ENCODE peak calls at places on chromosome X, in five cellular contexts. One of them, this sample, is unnamed.

GRCh38 chrX:47814853-47815252 is 21.8 kb upstream of the ZNF81 start:
- DNase-seq in left cardiac atrium: no peak
- DNase-seq in neural progenitor cell: peak; percentile 13
- DNase-seq in H9: peak; percentile 52
- DNase-seq in stimulated activated CD8-positive, alpha-beta memory T cell treated with anti-CD3 and anti-CD28 coated beads, Interleukin-15, amount 100 ng/mL, for 48 hours: no peak
- DNase-seq in this sample: no peak

GRCh38 chrX:150362599-150363481 is at the start of gene MAMLD1:
- DNase-seq in H9: peak; percentile 31
- DNase-seq in stimulated activated CD8-positive, alpha-beta memory T cell treated with anti-CD3 and anti-CD28 coated beads, Interleukin-15, amount 100 ng/mL, for 48 hours: peak; percentile 46
- DNase-seq in left cardiac atrium: peak; percentile 74
- DNase-seq in neural progenitor cell: peak; percentile 29
- DNase-seq in this sample: peak; percentile 84

GRCh38 chrX:103215768-103216085 is 819 bp downstream of the BEX4 start:
- DNase-seq in H9: no peak
- DNase-seq in neural progenitor cell: no peak
- DNase-seq in left cardiac atrium: no peak
- DNase-seq in stimulated activated CD8-positive, alpha-beta memory T cell treated with anti-CD3 and anti-CD28 coated beads, Interleukin-15, amount 100 ng/mL, for 48 hours: no peak
- DNase-seq in this sample: no peak

GRCh38 chrX:97387004-97387403 is 503.3 kb downstream of the RPA4 start:
- DNase-seq in H9: no peak
- DNase-seq in stimulated activated CD8-positive, alpha-beta memory T cell treated with anti-CD3 and anti-CD28 coated beads, Interleukin-15, amount 100 ng/mL, for 48 hours: no peak
- DNase-seq in left cardiac atrium: no peak
- DNase-seq in neural progenitor cell: no peak
- DNase-seq in this sample: no peak

GRCh38 chrX:124211312-124211942 is 121.0 kb upstream of the TEX13D start:
- DNase-seq in neural progenitor cell: peak; percentile 50
- DNase-seq in H9: no peak
- DNase-seq in stimulated activated CD8-positive, alpha-beta memory T cell treated with anti-CD3 and anti-CD28 coated beads, Interleukin-15, amount 100 ng/mL, for 48 hours: no peak
- DNase-seq in left cardiac atrium: no peak
- DNase-seq in this sample: no peak

GRCh38 chrX:149610511-149610910 is 15.4 kb upstream of the HSFX2 start:
- DNase-seq in neural progenitor cell: no peak
- DNase-seq in H9: no peak
- DNase-seq in stimulated activated CD8-positive, alpha-beta memory T cell treated with anti-CD3 and anti-CD28 coated beads, Interleukin-15, amount 100 ng/mL, for 48 hours: no peak
- DNase-seq in left cardiac atrium: no peak
- DNase-seq in this sample: no peak

GRCh38 chrX:39261446-39262147 is 460.3 kb downstream of the MID1IP1 start:
- DNase-seq in neural progenitor cell: peak; percentile 45
- DNase-seq in H9: no peak
- DNase-seq in left cardiac atrium: no peak
- DNase-seq in stimulated activated CD8-positive, alpha-beta memory T cell treated with anti-CD3 and anti-CD28 coated beads, Interleukin-15, amount 100 ng/mL, for 48 hours: no peak
- DNase-seq in this sample: no peak

GRCh38 chrX:48942895-48943294 is 14.5 kb downstream of the OTUD5 start:
- DNase-seq in left cardiac atrium: no peak
- DNase-seq in neural progenitor cell: no peak
- DNase-seq in stimulated activated CD8-positive, alpha-beta memory T cell treated with anti-CD3 and anti-CD28 coated beads, Interleukin-15, amount 100 ng/mL, for 48 hours: no peak
- DNase-seq in H9: no peak
- DNase-seq in this sample: no peak

GRCh38 chrX:16851827-16852226 is 18.3 kb downstream of the RBBP7 start:
- DNase-seq in H9: no peak
- DNase-seq in neural progenitor cell: no peak
- DNase-seq in stimulated activated CD8-positive, alpha-beta memory T cell treated with anti-CD3 and anti-CD28 coated beads, Interleukin-15, amount 100 ng/mL, for 48 hours: no peak
- DNase-seq in left cardiac atrium: no peak
- DNase-seq in this sample: no peak

GRCh38 chrX:45715787-45716186 is 515.1 kb upstream of the DIPK2B start:
- DNase-seq in neural progenitor cell: no peak
- DNase-seq in left cardiac atrium: no peak
- DNase-seq in stimulated activated CD8-positive, alpha-beta memory T cell treated with anti-CD3 and anti-CD28 coated beads, Interleukin-15, amount 100 ng/mL, for 48 hours: no peak
- DNase-seq in H9: no peak
- DNase-seq in this sample: no peak

GRCh38 chrX:19886375-19886774 is 1.0 kb downstream of the SH3KBP1 start:
- DNase-seq in H9: no peak
- DNase-seq in stimulated activated CD8-positive, alpha-beta memory T cell treated with anti-CD3 and anti-CD28 coated beads, Interleukin-15, amount 100 ng/mL, for 48 hours: no peak
- DNase-seq in neural progenitor cell: peak; percentile 15
- DNase-seq in left cardiac atrium: no peak
- DNase-seq in this sample: no peak

GRCh38 chrX:106249706-106250379 is 81.7 kb downstream of the PWWP3B start:
- DNase-seq in neural progenitor cell: no peak
- DNase-seq in left cardiac atrium: no peak
- DNase-seq in stimulated activated CD8-positive, alpha-beta memory T cell treated with anti-CD3 and anti-CD28 coated beads, Interleukin-15, amount 100 ng/mL, for 48 hours: no peak
- DNase-seq in H9: no peak
- DNase-seq in this sample: no peak

GRCh38 chrX:373641-374471 is 12.9 kb downstream of the PPP2R3B start:
- DNase-seq in stimulated activated CD8-positive, alpha-beta memory T cell treated with anti-CD3 and anti-CD28 coated beads, Interleukin-15, amount 100 ng/mL, for 48 hours: no peak
- DNase-seq in left cardiac atrium: no peak
- DNase-seq in neural progenitor cell: peak; percentile 88
- DNase-seq in H9: peak; percentile 59
- DNase-seq in this sample: no peak

GRCh38 chrX:19579485-19579884 is 64.2 kb upstream of the MAP3K15 start:
- DNase-seq in left cardiac atrium: no peak
- DNase-seq in H9: no peak
- DNase-seq in stimulated activated CD8-positive, alpha-beta memory T cell treated with anti-CD3 and anti-CD28 coated beads, Interleukin-15, amount 100 ng/mL, for 48 hours: no peak
- DNase-seq in neural progenitor cell: no peak
- DNase-seq in this sample: no peak

GRCh38 chrX:97527725-97528124 is 644.0 kb downstream of the RPA4 start:
- DNase-seq in left cardiac atrium: no peak
- DNase-seq in stimulated activated CD8-positive, alpha-beta memory T cell treated with anti-CD3 and anti-CD28 coated beads, Interleukin-15, amount 100 ng/mL, for 48 hours: no peak
- DNase-seq in neural progenitor cell: no peak
- DNase-seq in H9: no peak
- DNase-seq in this sample: no peak

GRCh38 chrX:44105228-44105913 is 132.2 kb upstream of the NDP start:
- DNase-seq in neural progenitor cell: peak; percentile 3
- DNase-seq in H9: peak; percentile 27
- DNase-seq in stimulated activated CD8-positive, alpha-beta memory T cell treated with anti-CD3 and anti-CD28 coated beads, Interleukin-15, amount 100 ng/mL, for 48 hours: no peak
- DNase-seq in left cardiac atrium: no peak
- DNase-seq in this sample: no peak

GRCh38 chrX:646796-647195 is 16.2 kb downstream of the SHOX start:
- DNase-seq in H9: no peak
- DNase-seq in neural progenitor cell: no peak
- DNase-seq in left cardiac atrium: no peak
- DNase-seq in stimulated activated CD8-positive, alpha-beta memory T cell treated with anti-CD3 and anti-CD28 coated beads, Interleukin-15, amount 100 ng/mL, for 48 hours: no peak
- DNase-seq in this sample: no peak

GRCh38 chrX:13050151-13050550 is 5.7 kb upstream of the FAM9C start:
- DNase-seq in left cardiac atrium: no peak
- DNase-seq in stimulated activated CD8-positive, alpha-beta memory T cell treated with anti-CD3 and anti-CD28 coated beads, Interleukin-15, amount 100 ng/mL, for 48 hours: no peak
- DNase-seq in H9: no peak
- DNase-seq in neural progenitor cell: no peak
- DNase-seq in this sample: no peak

GRCh38 chrX:38987135-38987780 is 186.0 kb downstream of the MID1IP1 start:
- DNase-seq in H9: no peak
- DNase-seq in left cardiac atrium: no peak
- DNase-seq in neural progenitor cell: no peak
- DNase-seq in stimulated activated CD8-positive, alpha-beta memory T cell treated with anti-CD3 and anti-CD28 coated beads, Interleukin-15, amount 100 ng/mL, for 48 hours: no peak
- DNase-seq in this sample: no peak

GRCh38 chrX:151019837-151020236 is 36.7 kb downstream of the HMGB3 start:
- DNase-seq in H9: no peak
- DNase-seq in stimulated activated CD8-positive, alpha-beta memory T cell treated with anti-CD3 and anti-CD28 coated beads, Interleukin-15, amount 100 ng/mL, for 48 hours: no peak
- DNase-seq in left cardiac atrium: no peak
- DNase-seq in neural progenitor cell: no peak
- DNase-seq in this sample: no peak

GRCh38 chrX:136202889-136203288 is 48.3 kb downstream of the MAP7D3 start:
- DNase-seq in H9: no peak
- DNase-seq in stimulated activated CD8-positive, alpha-beta memory T cell treated with anti-CD3 and anti-CD28 coated beads, Interleukin-15, amount 100 ng/mL, for 48 hours: no peak
- DNase-seq in neural progenitor cell: no peak
- DNase-seq in left cardiac atrium: no peak
- DNase-seq in this sample: no peak

GRCh38 chrX:66914082-66914481 is 275.2 kb upstream of the EDA2R start:
- DNase-seq in neural progenitor cell: peak; percentile 3
- DNase-seq in stimulated activated CD8-positive, alpha-beta memory T cell treated with anti-CD3 and anti-CD28 coated beads, Interleukin-15, amount 100 ng/mL, for 48 hours: no peak
- DNase-seq in H9: peak; percentile 24
- DNase-seq in left cardiac atrium: no peak
- DNase-seq in this sample: no peak

GRCh38 chrX:53160297-53160983 is 64.6 kb downstream of the KDM5C start:
- DNase-seq in left cardiac atrium: no peak
- DNase-seq in neural progenitor cell: no peak
- DNase-seq in stimulated activated CD8-positive, alpha-beta memory T cell treated with anti-CD3 and anti-CD28 coated beads, Interleukin-15, amount 100 ng/mL, for 48 hours: no peak
- DNase-seq in H9: no peak
- DNase-seq in this sample: no peak

GRCh38 chrX:52271212-52271611 is 86.5 kb downstream of the MAGED4 start:
- DNase-seq in H9: peak; percentile 67
- DNase-seq in neural progenitor cell: peak; percentile 58
- DNase-seq in stimulated activated CD8-positive, alpha-beta memory T cell treated with anti-CD3 and anti-CD28 coated beads, Interleukin-15, amount 100 ng/mL, for 48 hours: no peak
- DNase-seq in left cardiac atrium: no peak
- DNase-seq in this sample: no peak

GRCh38 chrX:47743504-47743903 is 84.5 kb upstream of the UXT start:
- DNase-seq in neural progenitor cell: no peak
- DNase-seq in H9: no peak
- DNase-seq in left cardiac atrium: no peak
- DNase-seq in stimulated activated CD8-positive, alpha-beta memory T cell treated with anti-CD3 and anti-CD28 coated beads, Interleukin-15, amount 100 ng/mL, for 48 hours: no peak
- DNase-seq in this sample: no peak

GRCh38 chrX:154918060-154918483 is 31.9 kb downstream of the F8A1 start:
- DNase-seq in left cardiac atrium: peak; percentile 36
- DNase-seq in stimulated activated CD8-positive, alpha-beta memory T cell treated with anti-CD3 and anti-CD28 coated beads, Interleukin-15, amount 100 ng/mL, for 48 hours: no peak
- DNase-seq in H9: peak; percentile 66
- DNase-seq in neural progenitor cell: peak; percentile 73
- DNase-seq in this sample: peak; percentile 62

GRCh38 chrX:119101168-119101567 is 26.4 kb downstream of the KIAA1210 start:
- DNase-seq in left cardiac atrium: no peak
- DNase-seq in stimulated activated CD8-positive, alpha-beta memory T cell treated with anti-CD3 and anti-CD28 coated beads, Interleukin-15, amount 100 ng/mL, for 48 hours: no peak
- DNase-seq in H9: no peak
- DNase-seq in neural progenitor cell: no peak
- DNase-seq in this sample: no peak

GRCh38 chrX:135974279-135974856 is 580 bp upstream of the MMGT1 start:
- DNase-seq in stimulated activated CD8-positive, alpha-beta memory T cell treated with anti-CD3 and anti-CD28 coated beads, Interleukin-15, amount 100 ng/mL, for 48 hours: peak; percentile 46
- DNase-seq in left cardiac atrium: peak; percentile 81
- DNase-seq in H9: peak; percentile 69
- DNase-seq in neural progenitor cell: peak; percentile 85
- DNase-seq in this sample: peak; percentile 85

GRCh38 chrX:68697465-68698125 is 50.1 kb downstream of the STARD8 start:
- DNase-seq in stimulated activated CD8-positive, alpha-beta memory T cell treated with anti-CD3 and anti-CD28 coated beads, Interleukin-15, amount 100 ng/mL, for 48 hours: no peak
- DNase-seq in left cardiac atrium: no peak
- DNase-seq in H9: no peak
- DNase-seq in neural progenitor cell: no peak
- DNase-seq in this sample: no peak

GRCh38 chrX:152989292-152989658 is 4.6 kb downstream of the PNMA5 start:
- DNase-seq in stimulated activated CD8-positive, alpha-beta memory T cell treated with anti-CD3 and anti-CD28 coated beads, Interleukin-15, amount 100 ng/mL, for 48 hours: no peak
- DNase-seq in H9: no peak
- DNase-seq in left cardiac atrium: no peak
- DNase-seq in neural progenitor cell: no peak
- DNase-seq in this sample: no peak

GRCh38 chrX:87517571-87518141 is at the start of gene KLHL4:
- DNase-seq in stimulated activated CD8-positive, alpha-beta memory T cell treated with anti-CD3 and anti-CD28 coated beads, Interleukin-15, amount 100 ng/mL, for 48 hours: no peak
- DNase-seq in H9: peak; percentile 76
- DNase-seq in neural progenitor cell: peak; percentile 92
- DNase-seq in left cardiac atrium: no peak
- DNase-seq in this sample: no peak

GRCh38 chrX:150569155-150569477 is 695 bp downstream of the MTM1 start:
- DNase-seq in stimulated activated CD8-positive, alpha-beta memory T cell treated with anti-CD3 and anti-CD28 coated beads, Interleukin-15, amount 100 ng/mL, for 48 hours: no peak
- DNase-seq in neural progenitor cell: no peak
- DNase-seq in H9: no peak
- DNase-seq in left cardiac atrium: peak; percentile 41
- DNase-seq in this sample: no peak

GRCh38 chrX:154818916-154819770 is 13.9 kb upstream of the MPP1 start:
- DNase-seq in neural progenitor cell: no peak
- DNase-seq in stimulated activated CD8-positive, alpha-beta memory T cell treated with anti-CD3 and anti-CD28 coated beads, Interleukin-15, amount 100 ng/mL, for 48 hours: no peak
- DNase-seq in left cardiac atrium: no peak
- DNase-seq in H9: no peak
- DNase-seq in this sample: no peak

GRCh38 chrX:109374276-109374960 is 107.5 kb downstream of the GUCY2F start:
- DNase-seq in left cardiac atrium: no peak
- DNase-seq in H9: peak; percentile 34
- DNase-seq in neural progenitor cell: no peak
- DNase-seq in stimulated activated CD8-positive, alpha-beta memory T cell treated with anti-CD3 and anti-CD28 coated beads, Interleukin-15, amount 100 ng/mL, for 48 hours: no peak
- DNase-seq in this sample: no peak

GRCh38 chrX:110563276-110563675 is 204.6 kb downstream of the RTL9 start:
- DNase-seq in H9: no peak
- DNase-seq in left cardiac atrium: no peak
- DNase-seq in stimulated activated CD8-positive, alpha-beta memory T cell treated with anti-CD3 and anti-CD28 coated beads, Interleukin-15, amount 100 ng/mL, for 48 hours: no peak
- DNase-seq in neural progenitor cell: no peak
- DNase-seq in this sample: no peak

GRCh38 chrX:145910017-145910416 is 92.4 kb downstream of the SLITRK2 start:
- DNase-seq in stimulated activated CD8-positive, alpha-beta memory T cell treated with anti-CD3 and anti-CD28 coated beads, Interleukin-15, amount 100 ng/mL, for 48 hours: no peak
- DNase-seq in left cardiac atrium: no peak
- DNase-seq in neural progenitor cell: peak; percentile 5
- DNase-seq in H9: no peak
- DNase-seq in this sample: no peak

GRCh38 chrX:110665636-110666035 is 130.0 kb downstream of the CHRDL1 start:
- DNase-seq in H9: peak; percentile 55
- DNase-seq in left cardiac atrium: no peak
- DNase-seq in neural progenitor cell: peak; percentile 50
- DNase-seq in stimulated activated CD8-positive, alpha-beta memory T cell treated with anti-CD3 and anti-CD28 coated beads, Interleukin-15, amount 100 ng/mL, for 48 hours: no peak
- DNase-seq in this sample: peak; percentile 60

GRCh38 chrX:31334997-31335396 is 263.2 kb upstream of the FTHL17 start:
- DNase-seq in left cardiac atrium: no peak
- DNase-seq in stimulated activated CD8-positive, alpha-beta memory T cell treated with anti-CD3 and anti-CD28 coated beads, Interleukin-15, amount 100 ng/mL, for 48 hours: no peak
- DNase-seq in H9: no peak
- DNase-seq in neural progenitor cell: no peak
- DNase-seq in this sample: no peak

GRCh38 chrX:71251456-71251973 is 2.4 kb downstream of the ZMYM3 start:
- DNase-seq in stimulated activated CD8-positive, alpha-beta memory T cell treated with anti-CD3 and anti-CD28 coated beads, Interleukin-15, amount 100 ng/mL, for 48 hours: peak; percentile 17
- DNase-seq in neural progenitor cell: no peak
- DNase-seq in left cardiac atrium: no peak
- DNase-seq in H9: no peak
- DNase-seq in this sample: no peak